ENCODE peak calls at places on chromosomes 7 and 10, in five cellular contexts. Z is mesenchymal stem cell, P is fibroblast of lung, M is OCI-LY7, S is transverse colon. J is an unnamed sample.

GRCh38 chr7:17371656-17372524 is 73.4 kb downstream of the AHR start:
- DNase-seq in Z (peak; percentile 98), P (peak; percentile 98), M (no peak), S (no peak), J (no peak)

GRCh38 chr7:28804990-28805389 is 153.1 kb downstream of the TRIL start:
- DNase-seq in Z (no peak), P (peak; percentile 95), M (no peak), S (no peak), J (no peak)

GRCh38 chr7:134855467-134855866 is 76.0 kb downstream of the CALD1 start:
- DNase-seq in Z (no peak), P (peak; percentile 65), M (no peak), S (no peak), J (no peak)

GRCh38 chr7:25839084-25839769 is 312.8 kb upstream of the NFE2L3 start:
- DNase-seq in Z (no peak), P (no peak), M (no peak), S (no peak), J (no peak)

GRCh38 chr10:79243211-79244067 is 103.8 kb upstream of the PPIF start:
- DNase-seq in Z (peak; percentile 59), P (peak; percentile 51), M (peak; percentile 81), S (peak; percentile 63), J (no peak)

GRCh38 chr7:75565129-75565528 is 73.0 kb downstream of the SPDYE5 start:
- DNase-seq in Z (peak; percentile 77), P (peak; percentile 96), M (no peak), S (no peak), J (peak; percentile 90)

GRCh38 chr10:110226926-110227641 is 19.7 kb downstream of the MXI1 start:
- DNase-seq in Z (peak; percentile 39), P (peak; percentile 29), M (no peak), S (peak; percentile 75), J (peak; percentile 79)

GRCh38 chr10:99522511-99523250 is 10.1 kb upstream of the NKX2-3 start:
- DNase-seq in Z (peak; percentile 66), P (no peak), M (no peak), S (peak; percentile 18), J (no peak)

GRCh38 chr7:82805527-82805960 is 357.1 kb downstream of the PCLO start:
- DNase-seq in Z (peak; percentile 94), P (peak; percentile 96), M (no peak), S (no peak), J (no peak)

GRCh38 chr10:96276831-96277230 is 5.5 kb upstream of the BLNK start:
- DNase-seq in Z (no peak), P (no peak), M (no peak), S (no peak), J (no peak)

GRCh38 chr10:78255796-78256638 is 222.4 kb downstream of the RPS24 start:
- DNase-seq in Z (peak; percentile 98), P (peak; percentile 99), M (no peak), S (peak; percentile 21), J (peak; percentile 86)

DNA sequence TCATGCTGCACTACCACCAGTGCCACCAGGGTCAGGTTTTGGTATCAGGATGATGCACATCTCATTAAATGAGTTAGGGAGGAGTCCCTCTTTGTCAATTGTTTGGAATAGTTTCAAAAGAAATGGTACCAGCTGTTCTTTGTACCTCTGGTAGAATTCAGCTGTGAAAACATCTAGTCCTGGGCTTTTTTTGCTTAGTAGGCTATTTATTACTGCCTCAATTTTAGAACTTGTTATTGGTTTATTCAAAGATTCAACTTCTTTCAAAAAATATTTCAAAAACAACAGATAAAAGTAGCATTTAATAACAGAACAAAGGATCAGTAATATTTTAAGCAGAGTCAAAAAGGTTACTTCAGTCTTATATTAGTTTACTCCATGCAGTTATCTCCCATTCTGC is 6.4 kb upstream of the ZNF716 start:
- DNase-seq in Z (no peak), P (no peak), M (no peak), S (no peak), J (no peak)
- H3K9me3 ChIP-seq in Z (peaks cover 16% of the 10 kb centered on the region), P (no peaks in the 10 kb centered on the region), M (no peaks in the 10 kb centered on the region), S (no peaks in the 10 kb centered on the region), J (no peaks in the 10 kb centered on the region)

GRCh38 chr10:133567609-133568286 is 2.4 kb upstream of the SYCE1 start:
- DNase-seq in Z (no peak), P (no peak), M (no peak), S (no peak), J (no peak)
- H3K9me3 ChIP-seq in Z (peaks cover 2% of the 10 kb centered on the region), P (no peaks in the 10 kb centered on the region), M (no peaks in the 10 kb centered on the region), S (no peaks in the 10 kb centered on the region), J (no peaks in the 10 kb centered on the region)

DNA sequence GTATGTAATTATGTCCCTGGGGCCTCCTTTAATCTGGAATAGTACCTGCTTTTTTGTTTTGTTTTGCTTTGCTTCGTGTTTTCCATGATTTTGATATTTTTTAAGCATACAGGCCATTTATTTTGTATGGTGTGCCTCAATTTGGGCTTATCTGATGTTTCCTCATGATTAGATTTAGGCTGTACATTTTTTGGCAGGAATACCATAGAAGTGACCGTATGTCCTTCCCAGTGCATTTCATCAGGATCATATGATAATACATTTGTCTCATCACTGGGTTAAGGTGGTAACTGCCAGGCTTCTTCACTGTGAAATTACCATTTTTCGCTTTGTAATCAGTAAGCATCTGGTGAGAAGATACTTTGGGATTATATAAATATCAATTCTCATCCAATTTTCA is 117.8 kb upstream of the SAMD8 start:
- DNase-seq in Z (no peak), P (no peak), M (no peak), S (no peak), J (no peak)
- H3K9me3 ChIP-seq in Z (no peaks in the 10 kb centered on the region), P (no peaks in the 10 kb centered on the region), M (no peaks in the 10 kb centered on the region), S (no peaks in the 10 kb centered on the region), J (no peaks in the 10 kb centered on the region)

GRCh38 chr7:56686276-56686859 is 445.9 kb downstream of the ZNF479 start:
- DNase-seq in Z (no peak), P (no peak), M (no peak), S (no peak), J (no peak)
- H3K9me3 ChIP-seq in Z (peaks cover 77% of the 10 kb centered on the region), P (no peaks in the 10 kb centered on the region), M (peaks cover 22% of the 10 kb centered on the region), S (peaks cover 42% of the 10 kb centered on the region), J (no peaks in the 10 kb centered on the region)

DNA sequence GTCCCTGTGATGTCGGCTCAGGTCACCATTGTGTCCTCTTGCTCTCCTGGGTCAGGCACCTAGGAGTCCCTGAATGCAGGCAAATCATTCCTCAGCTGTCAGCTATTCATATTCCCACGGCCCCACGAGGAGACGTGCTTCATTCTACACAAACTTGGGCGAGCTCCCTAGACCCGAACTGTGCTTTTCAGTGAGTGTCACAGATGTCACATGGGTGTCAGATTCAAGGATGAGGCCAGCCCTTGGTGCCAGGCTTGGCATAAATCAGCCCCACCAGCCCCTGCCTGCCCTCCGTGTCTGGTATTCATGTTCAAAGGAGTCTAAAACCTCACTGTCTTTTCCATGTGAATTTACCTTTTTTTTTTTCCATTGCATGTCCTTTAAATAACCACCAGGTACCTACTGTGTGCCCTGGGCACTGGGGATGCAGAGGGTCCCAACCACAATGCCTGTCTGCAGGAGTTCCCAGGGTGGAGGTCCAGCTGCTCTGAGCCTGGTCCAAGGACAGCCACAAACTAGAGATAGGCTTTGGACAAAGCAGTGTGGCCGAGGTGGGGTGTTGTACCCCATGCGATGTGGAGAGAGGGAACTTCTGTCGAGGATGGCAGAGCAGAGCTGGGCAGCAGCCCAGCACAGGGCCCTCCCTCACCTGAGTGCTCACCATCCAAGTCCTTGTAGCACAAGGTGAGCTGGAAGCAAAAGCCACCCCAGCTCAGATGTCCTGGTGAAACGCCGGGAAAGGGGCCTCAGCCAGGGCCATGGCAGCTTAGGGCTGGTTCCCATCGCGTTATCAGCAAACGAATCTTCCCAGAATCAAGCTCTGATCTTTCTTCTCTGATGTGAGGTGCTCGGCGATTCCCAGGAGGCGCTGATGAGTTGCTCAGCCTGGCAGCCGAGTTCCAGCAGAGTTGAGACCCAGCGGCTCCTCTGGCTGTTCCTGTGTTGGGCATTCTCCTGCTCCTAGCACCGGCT is 611.9 kb downstream of the PTPRN2 start:
- DNase-seq in Z (no peak), P (no peak), M (no peak), S (no peak), J (no peak)
- H3K9me3 ChIP-seq in Z (peaks cover 9% of the 10 kb centered on the region), P (no peaks in the 10 kb centered on the region), M (no peaks in the 10 kb centered on the region), S (peaks cover 10% of the 10 kb centered on the region), J (no peaks in the 10 kb centered on the region)